ENCODE peak calls at places on chromosomes 13 and 19, in seven cellular contexts. T, G, Z, X, I, F and L are unnamed samples.

GRCh38 chr13:35191883-35192282 is 249.8 kb downstream of the NBEA start:
- DNase-seq in T (no peak), G (no peak), Z (no peak), X (no peak), I (peak), F (peak), L (no peak)

GRCh38 chr19:8569066-8569761 is 8.0 kb downstream of the MYO1F start:
- DNase-seq in T (peak), G (peak), Z (peak), X (no peak), I (peak), F (peak), L (peak)

GRCh38 chr19:40191836-40192646 is 815 bp downstream of the MAP3K10 start:
- DNase-seq in T (peak), G (peak), Z (peak), X (peak), I (peak), F (peak), L (no peak)

GRCh38 chr19:6483235-6483634 is 1.6 kb upstream of the DENND1C start:
- DNase-seq in T (no peak), G (no peak), Z (no peak), X (no peak), I (no peak), F (no peak), L (no peak)

GRCh38 chr19:15563325-15563794 is 51.7 kb upstream of the CYP4F8 start:
- DNase-seq in T (no peak), G (no peak), Z (no peak), X (no peak), I (no peak), F (peak), L (no peak)

GRCh38 chr19:55623130-55623868 is 1.1 kb downstream of the ZNF784 start:
- DNase-seq in T (no peak), G (no peak), Z (no peak), X (no peak), I (no peak), F (no peak), L (no peak)

GRCh38 chr13:54768214-54768613 is 1739.6 kb downstream of the OLFM4 start:
- DNase-seq in T (no peak), G (no peak), Z (no peak), X (no peak), I (no peak), F (no peak), L (no peak)

GRCh38 chr13:85565652-85566051 is 233.6 kb downstream of the SLITRK6 start:
- DNase-seq in T (no peak), G (peak), Z (no peak), X (no peak), I (no peak), F (no peak), L (no peak)

GRCh38 chr19:48415869-48416268 is 22.4 kb downstream of the GRIN2D start:
- DNase-seq in T (no peak), G (no peak), Z (no peak), X (no peak), I (no peak), F (no peak), L (no peak)

GRCh38 chr19:3669616-3670257 is 30.5 kb downstream of the PIP5K1C start:
- DNase-seq in T (no peak), G (no peak), Z (no peak), X (no peak), I (no peak), F (no peak), L (no peak)

GRCh38 chr19:50790365-50790825 is at the start of gene ACP4:
- DNase-seq in T (no peak), G (no peak), Z (no peak), X (no peak), I (no peak), F (no peak), L (no peak)

GRCh38 chr13:99083976-99084375 is 106.1 kb upstream of the DOCK9 start:
- DNase-seq in T (peak), G (no peak), Z (peak), X (no peak), I (no peak), F (no peak), L (no peak)

GRCh38 chr13:37168922-37169321 is 63.5 kb upstream of the CSNK1A1L start:
- DNase-seq in T (no peak), G (no peak), Z (no peak), X (no peak), I (no peak), F (no peak), L (no peak)

GRCh38 chr19:46295401-46296308 is 1.2 kb upstream of the HIF3A start:
- DNase-seq in T (no peak), G (no peak), Z (no peak), X (no peak), I (no peak), F (no peak), L (no peak)

GRCh38 chr19:5079410-5079774 is 110.5 kb downstream of the KDM4B start:
- DNase-seq in T (no peak), G (no peak), Z (no peak), X (no peak), I (no peak), F (no peak), L (no peak)

GRCh38 chr19:49800771-49801170 is 12.3 kb downstream of the FUZ start:
- DNase-seq in T (no peak), G (no peak), Z (no peak), X (no peak), I (no peak), F (no peak), L (no peak)

GRCh38 chr13:59747529-59747928 is 416.2 kb downstream of the DIAPH3 start:
- DNase-seq in T (no peak), G (no peak), Z (no peak), X (no peak), I (no peak), F (no peak), L (no peak)

GRCh38 chr19:23762548-23762883 is 3.8 kb upstream of the ZNF681 start:
- DNase-seq in T (no peak), G (no peak), Z (no peak), X (no peak), I (no peak), F (no peak), L (no peak)
- H3K4me3 ChIP-seq in T (peak), G (peak), Z (no peak), X (peak), I (peak), F (peak), L (peak)

GRCh38 chr13:66661336-66661735 is 568.8 kb downstream of the PCDH9 start:
- DNase-seq in T (no peak), G (no peak), Z (no peak), X (no peak), I (no peak), F (no peak), L (no peak)

GRCh38 chr13:66660013-66660804 is 569.9 kb downstream of the PCDH9 start:
- DNase-seq in T (no peak), G (peak), Z (no peak), X (no peak), I (peak), F (peak), L (peak)

GRCh38 chr13:66659291-66660012 is 570.7 kb downstream of the PCDH9 start:
- DNase-seq in T (no peak), G (no peak), Z (no peak), X (no peak), I (peak), F (peak), L (no peak)

GRCh38 chr13:66665991-66666390 is 564.1 kb downstream of the PCDH9 start:
- DNase-seq in T (no peak), G (peak), Z (no peak), X (peak), I (peak), F (peak), L (peak)

GRCh38 chr13:66663206-66663605 is 566.9 kb downstream of the PCDH9 start:
- DNase-seq in T (no peak), G (no peak), Z (no peak), X (no peak), I (no peak), F (no peak), L (no peak)
- TF ChIP-seq CTCF in T (no peak), G (no peak), Z (no peak), X (no peak), I (no peak), F (no peak), L (no peak)

GRCh38 chr13:32254916-32255743 is 60.0 kb downstream of the ZAR1L start:
- DNase-seq in T (no peak), G (no peak), Z (no peak), X (no peak), I (no peak), F (no peak), L (peak)

GRCh38 chr13:32255744-32256120 is 59.4 kb downstream of the ZAR1L start:
- DNase-seq in T (no peak), G (peak), Z (no peak), X (no peak), I (no peak), F (no peak), L (no peak)

GRCh38 chr13:32257649-32258048 is 57.5 kb downstream of the ZAR1L start:
- DNase-seq in T (no peak), G (no peak), Z (no peak), X (no peak), I (no peak), F (no peak), L (no peak)

GRCh38 chr13:32254416-32254815 is 60.7 kb downstream of the ZAR1L start:
- DNase-seq in T (no peak), G (no peak), Z (no peak), X (no peak), I (no peak), F (peak), L (no peak)

DNA sequence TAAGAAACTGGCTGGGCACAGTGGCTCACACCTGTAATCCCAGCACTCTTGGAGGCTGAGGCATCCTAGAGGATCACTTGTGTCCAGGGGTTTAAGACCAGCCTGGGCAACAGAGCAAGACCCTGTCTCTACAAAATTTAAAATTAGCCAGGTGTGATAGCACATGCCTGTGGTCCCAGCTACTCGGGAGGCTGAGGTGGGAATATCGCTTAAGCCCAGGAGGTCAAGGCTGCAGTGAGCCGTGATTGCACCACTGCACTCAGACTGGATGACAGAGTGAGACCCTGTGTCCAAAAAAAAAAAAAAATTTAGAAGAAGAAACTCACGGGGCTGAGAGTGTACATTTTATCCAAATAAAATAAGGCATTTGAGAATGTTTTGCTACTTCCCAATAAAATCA is 58.9 kb downstream of the ZAR1L start:
- DNase-seq in T (no peak), G (no peak), Z (no peak), X (no peak), I (no peak), F (no peak), L (no peak)
- H3K4me3 ChIP-seq in T (no peak), G (no peak), Z (no peak), X (peak), I (no peak), F (no peak), L (no peak)

GRCh38 chr13:109904218-109904617 is 117.8 kb upstream of the IRS2 start:
- DNase-seq in T (no peak), G (no peak), Z (no peak), X (no peak), I (no peak), F (no peak), L (peak)
- TF ChIP-seq CTCF in T (no peak), G (no peak), Z (no peak), X (no peak), I (no peak), F (no peak), L (no peak)